ENCODE peak calls at places on chromosomes 4 and X, in seven cellular contexts. D is activated T-helper 17 cell treated with anti-CD3 and anti-CD28 coated beads, Interleukin-2, amount 50 U/mL, for 72 hours; K is naive thymus-derived CD4-positive, alpha-beta T cell; B is activated T-cell treated with anti-CD3 and anti-CD28 coated beads, Interleukin-2, amount 50 U/mL, for 4 hours; A is heart left ventricle; E is GM23338; X is activated naive CD4-positive, alpha-beta T cell treated with anti-CD3 and anti-CD28 coated beads, Interleukin-2, amount 50 U/mL, for 72 hours. Y is an unnamed sample.
A peak's percentile ranks its signal among the peaks of the same experiment; 100 is the strongest.

GRCh38 chrX:103275947-103276567 is 493 bp downstream of the TCEAL5 start:
- ATAC-seq in D (no peak), K (no peak), B (no peak), A (no peak), E (peak; percentile 77), X (no peak), Y (no peak)

GRCh38 chr4:138981930-138982390 is 33.6 kb upstream of the NOCT start:
- ATAC-seq in D (no peak), K (peak; percentile 36), B (no peak), A (peak; percentile 87), E (peak; percentile 28), X (no peak), Y (no peak)

GRCh38 chr4:25552580-25553271 is 102.9 kb upstream of the SLC34A2 start:
- ATAC-seq in D (no peak), K (no peak), B (no peak), A (no peak), E (no peak), X (no peak), Y (peak; percentile 43)

GRCh38 chr4:146486565-146486964 is 35.2 kb downstream of the SLC10A7 start:
- ATAC-seq in D (peak; percentile 46), K (peak; percentile 20), B (no peak), A (no peak), E (no peak), X (peak; percentile 54), Y (peak; percentile 39)

GRCh38 chrX:10598540-10598939 is 21.8 kb downstream of the MID1 start:
- ATAC-seq in D (no peak), K (no peak), B (no peak), A (no peak), E (no peak), X (no peak), Y (no peak)

GRCh38 chr4:8269535-8270417 is at the start of gene HTRA3:
- ATAC-seq in D (no peak), K (peak; percentile 20), B (peak; percentile 17), A (peak; percentile 30), E (peak; percentile 74), X (peak; percentile 25), Y (no peak)

GRCh38 chr4:106318511-106318910 is 2.2 kb downstream of the AIMP1 start:
- ATAC-seq in D (peak; percentile 21), K (no peak), B (no peak), A (no peak), E (no peak), X (no peak), Y (no peak)

GRCh38 chr4:57430706-57431105 is 320.5 kb upstream of the IGFBP7 start:
- ATAC-seq in D (no peak), K (no peak), B (no peak), A (no peak), E (no peak), X (no peak), Y (no peak)

GRCh38 chr4:137543198-137543597 is 10.9 kb upstream of the PCDH18 start:
- ATAC-seq in D (no peak), K (no peak), B (no peak), A (no peak), E (peak; percentile 96), X (no peak), Y (no peak)

GRCh38 chr4:85445058-85445639 is 29.8 kb upstream of the ARHGAP24 start:
- ATAC-seq in D (no peak), K (no peak), B (no peak), A (no peak), E (no peak), X (no peak), Y (no peak)

GRCh38 chr4:72295966-72296557 is 264.3 kb downstream of the NPFFR2 start:
- ATAC-seq in D (no peak), K (no peak), B (no peak), A (peak; percentile 51), E (peak; percentile 86), X (peak; percentile 40), Y (peak; percentile 48)

GRCh38 chrX:37765507-37765906 is 14.4 kb upstream of the CYBB start:
- ATAC-seq in D (no peak), K (no peak), B (no peak), A (no peak), E (no peak), X (no peak), Y (no peak)

GRCh38 chr4:68927165-68927564 is 24.4 kb downstream of the UGT2A3 start:
- ATAC-seq in D (no peak), K (no peak), B (no peak), A (no peak), E (no peak), X (no peak), Y (no peak)

GRCh38 chr4:117481742-117482141 is 396.4 kb upstream of the TRAM1L1 start:
- ATAC-seq in D (no peak), K (no peak), B (no peak), A (no peak), E (no peak), X (no peak), Y (no peak)

GRCh38 chr4:6916587-6917444 is 7.2 kb downstream of the TBC1D14 start:
- ATAC-seq in D (peak; percentile 90), K (peak; percentile 71), B (peak; percentile 78), A (no peak), E (no peak), X (peak; percentile 83), Y (peak; percentile 87)

GRCh38 chrX:41066391-41066790 is 18.9 kb upstream of the USP9X start:
- ATAC-seq in D (no peak), K (no peak), B (no peak), A (no peak), E (no peak), X (no peak), Y (no peak)

GRCh38 chr4:141815646-141816045 is 179.3 kb downstream of the IL15 start:
- ATAC-seq in D (no peak), K (no peak), B (no peak), A (no peak), E (no peak), X (no peak), Y (no peak)

GRCh38 chrX:118554511-118554910 is 58.9 kb downstream of the DOCK11 start:
- ATAC-seq in D (peak; percentile 86), K (no peak), B (no peak), A (no peak), E (no peak), X (peak; percentile 84), Y (no peak)

GRCh38 chr4:89587364-89587763 is 249.6 kb downstream of the SNCA start:
- ATAC-seq in D (no peak), K (no peak), B (no peak), A (no peak), E (no peak), X (no peak), Y (no peak)

GRCh38 chr4:39812500-39812899 is 114.6 kb downstream of the UBE2K start:
- ATAC-seq in D (peak; percentile 86), K (peak; percentile 37), B (no peak), A (no peak), E (no peak), X (peak; percentile 46), Y (no peak)

GRCh38 chr4:83083925-83084475 is 30.5 kb downstream of the PLAC8 start:
- ATAC-seq in D (peak; percentile 87), K (peak; percentile 98), B (peak; percentile 94), A (no peak), E (peak; percentile 93), X (peak; percentile 74), Y (peak; percentile 96)

GRCh38 chrX:38175140-38175539 is 45.5 kb downstream of the SRPX start:
- ATAC-seq in D (no peak), K (no peak), B (no peak), A (no peak), E (peak; percentile 98), X (no peak), Y (no peak)

GRCh38 chr4:7183161-7183560 is 9.2 kb upstream of the SORCS2 start:
- ATAC-seq in D (peak; percentile 99), K (no peak), B (peak; percentile 69), A (no peak), E (no peak), X (peak; percentile 100), Y (no peak)

GRCh38 chr4:7630559-7631287 is 196.0 kb upstream of the PSAPL1 start:
- ATAC-seq in D (no peak), K (peak; percentile 20), B (no peak), A (peak; percentile 85), E (no peak), X (no peak), Y (no peak)

GRCh38 chr4:137370699-137371098 is 161.6 kb downstream of the PCDH18 start:
- ATAC-seq in D (no peak), K (no peak), B (no peak), A (no peak), E (no peak), X (no peak), Y (no peak)

GRCh38 chrX:20382518-20383291 is 116.0 kb upstream of the RPS6KA3 start:
- ATAC-seq in D (peak; percentile 43), K (no peak), B (peak; percentile 52), A (peak; percentile 82), E (no peak), X (peak; percentile 55), Y (no peak)

GRCh38 chr4:17688011-17688441 is 73.6 kb downstream of the MED28 start:
- ATAC-seq in D (no peak), K (no peak), B (no peak), A (no peak), E (no peak), X (peak; percentile 61), Y (no peak)

GRCh38 chr4:1556541-1557220 is 127.4 kb downstream of the FAM53A start:
- ATAC-seq in D (no peak), K (no peak), B (no peak), A (no peak), E (peak; percentile 81), X (peak; percentile 32), Y (peak; percentile 56)

GRCh38 chr4:154606728-154607723 is 5.4 kb downstream of the FGG start:
- ATAC-seq in D (no peak), K (no peak), B (no peak), A (no peak), E (no peak), X (no peak), Y (peak; percentile 50)

GRCh38 chrX:39613508-39613921 is 484.2 kb downstream of the BCOR start:
- ATAC-seq in D (peak; percentile 14), K (no peak), B (peak; percentile 19), A (peak; percentile 37), E (peak; percentile 78), X (peak; percentile 39), Y (peak; percentile 46)